ENCODE peak calls at places on chromosomes 4 and X, in five cellular contexts. G, F, S, P and A are unnamed samples.

GRCh38 chrX:46628406-46629371 is 55.1 kb downstream of the CHST7 start:
- DNase-seq in G (no peak), F (peak), S (peak), P (no peak), A (peak)

GRCh38 chr4:141352775-141353544 is 132.3 kb downstream of the ZNF330 start:
- DNase-seq in G (peak), F (no peak), S (peak), P (no peak), A (no peak)

GRCh38 chr4:87150498-87151261 is 69.7 kb downstream of the KLHL8 start:
- DNase-seq in G (peak), F (peak), S (peak), P (peak), A (peak)

GRCh38 chr4:38273369-38273768 is 313.2 kb downstream of the PTTG2 start:
- DNase-seq in G (no peak), F (no peak), S (no peak), P (no peak), A (no peak)

GRCh38 chr4:15793506-15794363 is 15.6 kb downstream of the CD38 start:
- DNase-seq in G (peak), F (no peak), S (no peak), P (no peak), A (no peak)

GRCh38 chr4:108988514-108989195 is 225.8 kb upstream of the ETNPPL start:
- DNase-seq in G (no peak), F (no peak), S (no peak), P (no peak), A (no peak)

GRCh38 chr4:74111576-74111975 is 12.6 kb upstream of the CXCL2 start:
- DNase-seq in G (no peak), F (no peak), S (no peak), P (no peak), A (no peak)

GRCh38 chr4:187606581-187606980 is 389.0 kb upstream of the ZFP42 start:
- DNase-seq in G (peak), F (no peak), S (no peak), P (peak), A (no peak)

GRCh38 chrX:81564851-81565250 is 362.9 kb downstream of the SH3BGRL start:
- DNase-seq in G (no peak), F (no peak), S (no peak), P (no peak), A (no peak)

GRCh38 chr4:1194028-1194900 is 21.9 kb upstream of the SPON2 start:
- DNase-seq in G (no peak), F (no peak), S (no peak), P (no peak), A (no peak)

GRCh38 chr4:78704981-78705757 is 71.0 kb upstream of the BMP2K start:
- DNase-seq in G (peak), F (peak), S (peak), P (no peak), A (no peak)

GRCh38 chr4:123452585-123452984 is 56.0 kb downstream of the SPRY1 start:
- DNase-seq in G (peak), F (peak), S (peak), P (no peak), A (peak)

GRCh38 chr4:788006-788635 is 37.8 kb downstream of the CPLX1 start:
- DNase-seq in G (no peak), F (no peak), S (no peak), P (no peak), A (no peak)

GRCh38 chrX:38206036-38206435 is 14.6 kb downstream of the SRPX start:
- DNase-seq in G (no peak), F (no peak), S (no peak), P (no peak), A (no peak)

GRCh38 chr4:68147079-68147478 is 17.4 kb upstream of the TMPRSS11F start:
- DNase-seq in G (no peak), F (no peak), S (no peak), P (no peak), A (no peak)

GRCh38 chr4:86358176-86358701 is 1.6 kb downstream of the MAPK10 start:
- DNase-seq in G (no peak), F (no peak), S (no peak), P (no peak), A (no peak)

GRCh38 chr4:40350627-40351227 is 15.6 kb downstream of the CHRNA9 start:
- DNase-seq in G (no peak), F (no peak), S (no peak), P (no peak), A (no peak)

GRCh38 chrX:154019061-154019621 is 561 bp downstream of the IRAK1 start:
- DNase-seq in G (no peak), F (no peak), S (no peak), P (no peak), A (no peak)

GRCh38 chr4:82890602-82890912 is 396 bp downstream of the SEC31A start:
- DNase-seq in G (no peak), F (no peak), S (no peak), P (no peak), A (no peak)

GRCh38 chr4:43843501-43843900 is 605.1 kb downstream of the KCTD8 start:
- DNase-seq in G (no peak), F (no peak), S (no peak), P (no peak), A (no peak)

GRCh38 chr4:109495514-109495913 is 61.9 kb downstream of the SEC24B start:
- DNase-seq in G (no peak), F (no peak), S (no peak), P (no peak), A (no peak)

GRCh38 chr4:15003441-15003890 is 1.2 kb downstream of the CPEB2 start:
- DNase-seq in G (peak), F (no peak), S (no peak), P (no peak), A (peak)

GRCh38 chrX:39445336-39445735 is 644.1 kb downstream of the MID1IP1 start:
- DNase-seq in G (no peak), F (no peak), S (no peak), P (no peak), A (no peak)

GRCh38 chrX:22366166-22366702 is 93.5 kb downstream of the CBLL2 start:
- DNase-seq in G (peak), F (no peak), S (no peak), P (no peak), A (no peak)

GRCh38 chr4:1644906-1645657 is 39.0 kb downstream of the FAM53A start:
- DNase-seq in G (peak), F (no peak), S (no peak), P (no peak), A (no peak)

GRCh38 chr4:161133877-161134276 is 1029.9 kb downstream of the FSTL5 start:
- DNase-seq in G (no peak), F (no peak), S (no peak), P (no peak), A (no peak)

GRCh38 chrX:23737413-23737812 is 5.7 kb downstream of the ACOT9 start:
- DNase-seq in G (no peak), F (peak), S (no peak), P (no peak), A (no peak)

GRCh38 chrX:45322820-45323219 is 122.1 kb upstream of the DIPK2B start:
- DNase-seq in G (peak), F (no peak), S (no peak), P (no peak), A (no peak)

GRCh38 chr4:41257901-41258300 is 1.2 kb downstream of the UCHL1 start:
- DNase-seq in G (no peak), F (no peak), S (no peak), P (no peak), A (no peak)

GRCh38 chr4:118352843-118353373 is at the start of gene PRSS12:
- DNase-seq in G (peak), F (peak), S (no peak), P (peak), A (no peak)

GRCh38 chr4:75737398-75737797 is 13.0 kb downstream of the USO1 start:
- DNase-seq in G (no peak), F (no peak), S (no peak), P (no peak), A (no peak)
- TF ChIP-seq CTCF in G (no peak), F (no peak), S (no peak), P (no peak), A (no peak)

DNA sequence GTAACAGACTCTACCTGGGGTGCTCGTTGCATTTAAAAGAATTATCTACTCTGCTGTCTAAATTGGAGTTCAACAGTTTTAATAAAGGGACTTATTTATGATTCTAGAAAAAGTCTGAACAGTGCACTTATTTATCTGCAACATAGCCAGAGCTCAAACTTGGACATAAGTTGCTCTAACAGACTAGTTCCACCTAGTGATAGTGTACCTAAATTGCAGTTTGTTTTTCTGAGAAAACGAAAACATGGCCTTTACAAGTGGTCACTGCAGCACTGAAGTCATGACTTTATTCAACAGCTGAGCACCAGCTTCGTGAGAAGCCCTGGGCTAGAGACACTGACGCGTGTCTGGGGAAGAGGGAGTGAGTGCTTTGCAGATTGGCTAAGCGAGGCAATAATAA is 77.3 kb upstream of the IGSF1 start:
- DNase-seq in G (no peak), F (no peak), S (no peak), P (no peak), A (no peak)
- TF ChIP-seq CTCF in G (peak), F (no peak), S (no peak), P (no peak), A (no peak)

GRCh38 chr4:135319685-135320084 is 1118.1 kb upstream of the PABPC4L start:
- DNase-seq in G (no peak), F (no peak), S (no peak), P (peak), A (no peak)
- TF ChIP-seq CTCF in G (peak), F (no peak), S (no peak), P (no peak), A (no peak)

DNA sequence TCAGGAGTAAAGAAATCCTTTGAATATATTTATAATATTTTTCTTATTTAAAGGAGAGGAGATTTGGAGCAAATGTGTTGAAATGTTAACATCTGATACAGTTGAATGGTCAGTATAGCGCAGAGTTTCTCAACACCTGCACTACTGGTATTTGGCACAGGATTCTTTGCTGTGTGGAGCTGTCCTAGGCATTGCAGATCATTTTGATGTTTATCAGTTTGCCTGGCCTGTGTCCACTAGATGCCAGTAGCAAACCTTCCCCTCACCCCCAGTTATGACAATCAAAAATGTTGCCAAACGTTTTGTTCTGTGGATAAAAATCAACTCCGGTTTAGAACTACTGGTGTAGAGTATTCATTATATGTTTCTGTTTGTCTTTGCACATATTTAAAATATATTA is 765.3 kb upstream of the SLIT2 start:
- DNase-seq in G (no peak), F (no peak), S (no peak), P (no peak), A (no peak)
- TF ChIP-seq CTCF in G (peak), F (no peak), S (no peak), P (peak), A (no peak)

GRCh38 chr4:126106658-126107057 is 791.9 kb downstream of the FAT4 start:
- DNase-seq in G (peak), F (no peak), S (no peak), P (peak), A (no peak)
- TF ChIP-seq CTCF in G (peak), F (peak), S (peak), P (no peak), A (no peak)

DNA sequence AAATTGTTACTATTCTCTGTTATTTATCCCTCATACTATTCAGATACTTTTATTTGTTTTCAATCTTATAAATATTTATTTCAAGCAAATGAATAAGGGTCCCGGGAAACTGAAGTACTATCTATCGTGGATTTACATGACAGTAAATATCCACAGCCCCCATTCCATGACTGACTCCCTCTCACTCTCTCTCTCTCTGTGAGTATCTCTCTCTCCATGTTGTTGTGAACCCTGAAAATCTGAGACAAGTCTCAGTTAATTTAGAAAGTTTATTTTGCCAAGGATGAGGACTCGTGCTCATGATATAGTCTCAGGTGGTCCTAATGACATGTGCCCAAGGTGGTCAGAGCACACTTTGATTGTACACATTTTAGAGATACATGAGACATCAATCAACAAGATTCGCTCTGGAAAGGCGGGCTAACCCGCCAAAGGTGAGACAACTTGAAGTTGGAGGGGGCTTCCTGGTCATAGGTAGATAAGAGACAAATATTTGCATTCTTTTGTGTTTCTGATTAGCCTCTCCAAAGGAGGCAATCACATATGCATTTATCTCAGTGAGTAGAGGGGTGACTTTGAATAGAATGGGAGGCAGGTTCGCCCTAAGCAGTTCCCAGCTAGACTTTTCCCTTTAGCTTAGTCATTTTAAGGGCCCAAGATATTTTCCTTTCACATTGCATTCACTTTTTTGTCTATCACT is 986.4 kb downstream of the NLGN4X start:
- DNase-seq in G (no peak), F (no peak), S (no peak), P (no peak), A (no peak)
- TF ChIP-seq CTCF in G (no peak), F (no peak), S (no peak), P (no peak), A (no peak)

GRCh38 chr4:48906283-48907173 is at the start of gene OCIAD2:
- DNase-seq in G (peak), F (no peak), S (no peak), P (peak), A (peak)
- TF ChIP-seq CTCF in G (peak), F (no peak), S (no peak), P (no peak), A (peak)